ENCODE peak calls at places on chromosomes 1 and 21, in ten cellular contexts. V is islet precursor cell; E is right cardiac atrium; Y is hippocampal formation; I is T-helper 9 cell; G is glutamatergic neuron; L is Right ventricle myocardium superior; Q is activated CD4-positive, CD25-positive, alpha-beta regulatory T cell; K is stimulated activated CD4-positive, alpha-beta T cell treated with anti-CD3 and anti-CD28 coated beads, Interleukin-2, amount 100 ng/mL, for 48 hours; S is activated naive CD4-positive, alpha-beta T cell treated with Interleukin-2 at 50 U/mL for 16 hours. C is an unnamed sample.

GRCh38 chr1:44485229-44485932 is 80.3 kb downstream of the RNF220 start:
- DNase-seq in L (no peak), G (no peak), K (no peak), V (no peak), S (no peak), E (no peak), Y (peak), I (no peak), Q (no peak), C (no peak)

GRCh38 chr1:59409986-59410385 is 113.1 kb downstream of the FGGY start:
- DNase-seq in E (no peak), Y (no peak), K (no peak), L (no peak), G (no peak), V (no peak), Q (no peak), S (no peak), I (no peak), C (no peak)

GRCh38 chr21:45404726-45405270 is at the start of gene COL18A1:
- DNase-seq in K (peak), V (peak), I (peak), S (peak), G (peak), L (peak), Q (no peak), Y (no peak), E (peak), C (peak)

GRCh38 chr1:84103197-84103992 is 40.7 kb upstream of the PRKACB start:
- DNase-seq in E (peak), V (peak), Q (no peak), S (no peak), Y (peak), K (no peak), I (no peak), L (peak), G (peak), C (no peak)

GRCh38 chr1:106678661-106679060 is 377.8 kb upstream of the PRMT6 start:
- DNase-seq in Y (no peak), L (no peak), I (no peak), K (no peak), E (no peak), Q (no peak), V (no peak), S (no peak), G (no peak), C (no peak)

GRCh38 chr1:209335090-209335692 is 248.3 kb upstream of the CAMK1G start:
- DNase-seq in G (peak), I (no peak), V (peak), K (no peak), S (no peak), L (no peak), Y (no peak), E (no peak), Q (no peak), C (peak)

GRCh38 chr21:10272216-10272615 is 249.2 kb upstream of the TPTE start:
- DNase-seq in E (no peak), K (no peak), I (no peak), V (no peak), Y (no peak), S (no peak), Q (no peak), L (no peak), G (no peak), C (no peak)

GRCh38 chr1:32150847-32151246 is 28.6 kb upstream of the TXLNA start:
- DNase-seq in I (no peak), Q (no peak), V (no peak), G (no peak), L (no peak), K (no peak), E (no peak), Y (no peak), S (no peak), C (no peak)

GRCh38 chr1:230702934-230703678 is 10.8 kb downstream of the AGT start:
- DNase-seq in K (no peak), Q (no peak), Y (no peak), S (no peak), V (no peak), E (no peak), L (no peak), G (no peak), I (no peak), C (no peak)

GRCh38 chr1:236067854-236068454 is 3.1 kb upstream of the NID1 start:
- DNase-seq in G (no peak), L (no peak), I (no peak), K (no peak), Q (no peak), Y (no peak), E (no peak), V (no peak), S (no peak), C (no peak)

GRCh38 chr1:230861970-230862595 is 6.2 kb downstream of the C1orf198 start:
- DNase-seq in K (no peak), V (no peak), S (no peak), L (peak), Q (no peak), E (no peak), Y (no peak), I (no peak), G (no peak), C (no peak)

GRCh38 chr1:160954158-160955104 is at the start of gene ITLN2:
- DNase-seq in Y (no peak), L (no peak), S (peak), K (peak), Q (no peak), I (peak), G (peak), E (no peak), V (peak), C (peak)

GRCh38 chr1:2971146-2971501 is 50.1 kb upstream of the ACTRT2 start:
- DNase-seq in L (no peak), Y (no peak), Q (no peak), E (no peak), V (peak), G (no peak), I (no peak), S (no peak), K (no peak), C (peak)

GRCh38 chr1:109279615-109280278 is 3.2 kb downstream of the PSRC1 start:
- DNase-seq in Q (no peak), V (no peak), L (no peak), K (no peak), S (no peak), G (no peak), E (no peak), I (no peak), Y (no peak), C (no peak)

GRCh38 chr1:111990026-111990877 is 784 bp upstream of the KCND3 start:
- DNase-seq in V (peak), S (no peak), E (peak), G (peak), L (peak), Q (no peak), K (no peak), I (no peak), Y (no peak), C (peak)

C was measured in D341Med.